ENCODE peak calls at places on chromosomes 12 and 14, in five cellular contexts. One of them, this sample, is unnamed.

GRCh38 chr12:105740337-105740736 is 398.4 kb downstream of the NUAK1 start:
- DNase-seq in mesendoderm: peak
- DNase-seq in IMR-90: no peak
- DNase-seq in H1: no peak
- DNase-seq in neuronal stem cell: peak
- DNase-seq in this sample: no peak

GRCh38 chr12:8048906-8049305 is 16.4 kb downstream of the FOXJ2 start:
- DNase-seq in mesendoderm: no peak
- DNase-seq in IMR-90: no peak
- DNase-seq in H1: no peak
- DNase-seq in neuronal stem cell: no peak
- DNase-seq in this sample: no peak

GRCh38 chr12:17381211-17381610 is 708.8 kb downstream of the RERGL start:
- DNase-seq in mesendoderm: no peak
- DNase-seq in IMR-90: no peak
- DNase-seq in H1: no peak
- DNase-seq in neuronal stem cell: no peak
- DNase-seq in this sample: no peak

GRCh38 chr12:6869049-6870021 is 2.0 kb downstream of the TPI1 start:
- DNase-seq in mesendoderm: peak
- DNase-seq in IMR-90: peak
- DNase-seq in H1: no peak
- DNase-seq in neuronal stem cell: peak
- DNase-seq in this sample: peak

GRCh38 chr14:56874375-56874774 is 64.1 kb upstream of the OTX2 start:
- DNase-seq in mesendoderm: peak
- DNase-seq in IMR-90: no peak
- DNase-seq in H1: no peak
- DNase-seq in neuronal stem cell: no peak
- DNase-seq in this sample: no peak

GRCh38 chr14:20468773-20469241 is 399 bp upstream of the PNP start:
- DNase-seq in mesendoderm: no peak
- DNase-seq in IMR-90: no peak
- DNase-seq in H1: no peak
- DNase-seq in neuronal stem cell: no peak
- DNase-seq in this sample: no peak

GRCh38 chr12:71392521-71393145 is 47.0 kb upstream of the LGR5 start:
- DNase-seq in mesendoderm: peak
- DNase-seq in IMR-90: peak
- DNase-seq in H1: no peak
- DNase-seq in neuronal stem cell: peak
- DNase-seq in this sample: peak

GRCh38 chr12:91877461-91878230 is 268.0 kb downstream of the BTG1 start:
- DNase-seq in mesendoderm: no peak
- DNase-seq in IMR-90: no peak
- DNase-seq in H1: no peak
- DNase-seq in neuronal stem cell: no peak
- DNase-seq in this sample: no peak

GRCh38 chr12:108691995-108692808 is 39.1 kb downstream of the CORO1C start:
- DNase-seq in mesendoderm: peak
- DNase-seq in IMR-90: peak
- DNase-seq in H1: no peak
- DNase-seq in neuronal stem cell: no peak
- DNase-seq in this sample: peak

GRCh38 chr12:71135812-71136176 is 22.0 kb downstream of the TSPAN8 start:
- DNase-seq in mesendoderm: no peak
- DNase-seq in IMR-90: no peak
- DNase-seq in H1: no peak
- DNase-seq in neuronal stem cell: no peak
- DNase-seq in this sample: no peak

GRCh38 chr14:69582207-69582606 is 7.5 kb upstream of the CCDC177 start:
- DNase-seq in mesendoderm: no peak
- DNase-seq in IMR-90: peak
- DNase-seq in H1: no peak
- DNase-seq in neuronal stem cell: no peak
- DNase-seq in this sample: peak

GRCh38 chr14:81400852-81401251 is 728 bp upstream of the STON2 start:
- DNase-seq in mesendoderm: peak
- DNase-seq in IMR-90: peak
- DNase-seq in H1: no peak
- DNase-seq in neuronal stem cell: no peak
- DNase-seq in this sample: peak

GRCh38 chr14:23286904-23287479 is 1.1 kb upstream of the HOMEZ start:
- DNase-seq in mesendoderm: no peak
- DNase-seq in IMR-90: no peak
- DNase-seq in H1: no peak
- DNase-seq in neuronal stem cell: no peak
- DNase-seq in this sample: peak

GRCh38 chr14:103138483-103139370 is 15.5 kb downstream of the TNFAIP2 start:
- DNase-seq in mesendoderm: peak
- DNase-seq in IMR-90: no peak
- DNase-seq in H1: no peak
- DNase-seq in neuronal stem cell: no peak
- DNase-seq in this sample: no peak
- H2BK120ac ChIP-seq in mesendoderm: no peak
- H2BK120ac ChIP-seq in IMR-90: no peak
- H2BK120ac ChIP-seq in H1: no peak
- H2BK120ac ChIP-seq in neuronal stem cell: peak
- H2BK120ac ChIP-seq in this sample: peak

DNA sequence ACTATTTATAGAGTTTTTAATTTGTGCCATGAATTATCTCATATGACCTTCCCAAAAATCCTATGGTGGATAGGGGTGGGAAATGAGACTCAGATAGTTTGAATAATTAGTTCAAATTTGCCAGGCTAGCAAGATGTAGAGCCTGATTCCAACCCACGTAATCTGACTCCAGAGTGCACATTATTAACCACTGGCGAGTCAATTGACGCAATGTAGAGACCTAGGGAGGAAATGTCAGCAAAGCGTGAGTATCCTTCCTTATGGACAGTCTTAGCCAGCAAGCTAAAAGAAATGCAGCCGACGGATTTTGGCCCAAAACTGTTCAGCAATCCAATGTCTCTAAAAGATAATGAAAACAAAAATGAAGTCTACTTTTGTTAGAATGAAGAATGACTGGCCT is 193.3 kb upstream of the KRR1 start:
- DNase-seq in mesendoderm: no peak
- DNase-seq in IMR-90: peak
- DNase-seq in H1: no peak
- DNase-seq in neuronal stem cell: no peak
- DNase-seq in this sample: no peak
- H3K4me3 ChIP-seq in mesendoderm: no peak
- H3K4me3 ChIP-seq in IMR-90: no peak
- H3K4me3 ChIP-seq in H1: no peak
- H3K4me3 ChIP-seq in neuronal stem cell: no peak
- H3K4me3 ChIP-seq in this sample: no peak

DNA sequence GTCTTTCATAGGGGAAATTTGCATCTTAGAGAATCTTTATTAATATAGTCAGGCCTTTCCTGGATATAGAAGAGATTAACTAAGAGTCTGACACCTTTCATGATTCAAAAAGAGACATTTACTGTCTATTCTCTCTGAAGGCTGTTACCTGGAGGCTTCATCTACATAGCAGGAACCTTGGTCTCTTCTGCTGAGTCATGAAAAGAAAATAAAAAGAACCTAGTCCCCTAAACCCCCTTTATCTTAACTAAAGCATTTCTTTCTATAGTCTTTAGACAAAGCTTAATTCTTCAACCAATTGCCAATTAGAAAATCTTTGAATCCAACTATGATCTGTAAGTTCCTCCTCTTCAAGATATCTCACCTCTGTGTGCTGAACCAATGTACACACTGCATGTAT is 33.1 kb downstream of the RPS29 start:
- DNase-seq in mesendoderm: no peak
- DNase-seq in IMR-90: no peak
- DNase-seq in H1: no peak
- DNase-seq in neuronal stem cell: no peak
- DNase-seq in this sample: no peak
- H3K23ac ChIP-seq in mesendoderm: no peak
- H3K23ac ChIP-seq in IMR-90: no peak
- H3K23ac ChIP-seq in H1: no peak
- H3K23ac ChIP-seq in neuronal stem cell: no peak
- H3K23ac ChIP-seq in this sample: no peak

GRCh38 chr12:123389560-123390351 is 5.8 kb downstream of the KMT5A start:
- DNase-seq in mesendoderm: peak
- DNase-seq in IMR-90: no peak
- DNase-seq in H1: no peak
- DNase-seq in neuronal stem cell: no peak
- DNase-seq in this sample: peak
- H2BK120ac ChIP-seq in mesendoderm: no peak
- H2BK120ac ChIP-seq in IMR-90: peak
- H2BK120ac ChIP-seq in H1: no peak
- H2BK120ac ChIP-seq in neuronal stem cell: no peak
- H2BK120ac ChIP-seq in this sample: no peak

DNA sequence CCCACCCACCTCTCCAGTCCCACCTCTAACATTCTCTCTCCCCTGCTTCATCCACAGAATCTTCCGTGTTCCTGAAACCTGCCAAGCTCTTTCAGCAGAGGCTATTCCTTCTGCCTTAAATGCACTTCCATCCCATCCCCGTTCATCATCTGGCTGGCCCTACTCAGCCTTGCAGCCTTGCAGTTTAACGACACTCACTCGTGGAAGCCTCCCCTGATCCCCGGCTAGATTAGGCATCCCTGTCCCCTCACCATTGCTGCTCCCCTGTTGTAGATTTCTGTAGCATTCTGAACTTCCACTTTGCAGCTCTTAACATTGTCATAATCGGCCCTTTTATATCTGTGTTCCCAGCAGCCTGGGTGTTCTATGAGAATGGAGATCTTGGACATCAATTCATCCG is 280.5 kb upstream of the NOS1 start:
- DNase-seq in mesendoderm: no peak
- DNase-seq in IMR-90: no peak
- DNase-seq in H1: no peak
- DNase-seq in neuronal stem cell: no peak
- DNase-seq in this sample: no peak
- H3K4me3 ChIP-seq in mesendoderm: no peak
- H3K4me3 ChIP-seq in IMR-90: no peak
- H3K4me3 ChIP-seq in H1: no peak
- H3K4me3 ChIP-seq in neuronal stem cell: no peak
- H3K4me3 ChIP-seq in this sample: no peak

GRCh38 chr12:89470741-89471504 is 53.7 kb downstream of the GALNT4 start:
- DNase-seq in mesendoderm: peak
- DNase-seq in IMR-90: peak
- DNase-seq in H1: no peak
- DNase-seq in neuronal stem cell: no peak
- DNase-seq in this sample: peak

GRCh38 chr12:89472508-89472907 is 52.1 kb downstream of the GALNT4 start:
- DNase-seq in mesendoderm: no peak
- DNase-seq in IMR-90: peak
- DNase-seq in H1: no peak
- DNase-seq in neuronal stem cell: no peak
- DNase-seq in this sample: peak

GRCh38 chr12:89468017-89468416 is 56.6 kb downstream of the GALNT4 start:
- DNase-seq in mesendoderm: no peak
- DNase-seq in IMR-90: no peak
- DNase-seq in H1: no peak
- DNase-seq in neuronal stem cell: no peak
- DNase-seq in this sample: no peak

GRCh38 chr12:89468648-89469326 is 55.8 kb downstream of the GALNT4 start:
- DNase-seq in mesendoderm: no peak
- DNase-seq in IMR-90: no peak
- DNase-seq in H1: no peak
- DNase-seq in neuronal stem cell: no peak
- DNase-seq in this sample: no peak

DNA sequence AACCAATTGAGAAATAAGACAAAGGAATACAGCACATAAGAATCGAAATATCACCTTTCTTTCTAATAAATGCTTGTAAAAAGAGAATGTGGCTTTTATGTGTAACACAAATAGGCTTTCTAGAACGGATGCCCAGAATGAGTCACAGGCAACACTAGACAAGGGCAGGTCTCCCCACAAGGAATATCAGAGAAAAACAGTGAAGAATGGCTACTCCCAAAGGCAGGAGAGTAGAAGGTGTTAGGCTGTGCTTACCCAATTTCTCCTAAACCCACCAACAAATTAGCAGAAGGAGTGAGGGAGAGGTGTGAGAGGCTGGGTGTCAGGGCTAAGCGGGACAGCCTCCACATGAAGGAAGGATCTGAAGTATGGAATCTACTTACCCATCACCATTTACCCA is 55.2 kb downstream of the GALNT4 start:
- DNase-seq in mesendoderm: no peak
- DNase-seq in IMR-90: peak
- DNase-seq in H1: no peak
- DNase-seq in neuronal stem cell: no peak
- DNase-seq in this sample: peak
- H3K23ac ChIP-seq in mesendoderm: no peak
- H3K23ac ChIP-seq in IMR-90: no peak
- H3K23ac ChIP-seq in H1: no peak
- H3K23ac ChIP-seq in neuronal stem cell: no peak
- H3K23ac ChIP-seq in this sample: no peak

This sample was measured in mesenchymal stem cell.